ENCODE peak calls at places on chromosome 15, in ten cellular contexts. H is left ventricle myocardium superior; N is Jurkat, Clone E6-1; F is Kasumi-1; W is psoas muscle; J is stimulated activated CD4-positive, alpha-beta T cell treated with anti-CD3 and anti-CD28 coated beads, TNF-alpha, amount 100 ng/mL, for 48 hours; U is nucleus accumbens; M is HEK293T; D is testis; C is stomach. E is an unnamed sample.
A peak's percentile ranks its signal among the peaks of the same experiment; 100 is the strongest.

GRCh38 chr15:70524470-70524869 is 238.9 kb downstream of the UACA start:
- DNase-seq in M (no peak), D (no peak), H (no peak), W (no peak), C (peak; percentile 5), J (no peak), F (no peak), U (no peak), N (no peak), E (no peak)

GRCh38 chr15:65877752-65878151 is 8.5 kb downstream of the RAB11A start:
- DNase-seq in F (no peak), N (no peak), C (no peak), D (no peak), W (no peak), M (no peak), J (no peak), U (no peak), H (no peak), E (no peak)

GRCh38 chr15:35458176-35458856 is 87.6 kb downstream of the DPH6 start:
- DNase-seq in U (no peak), M (no peak), W (no peak), J (no peak), F (no peak), D (no peak), H (no peak), N (no peak), C (no peak), E (no peak)

GRCh38 chr15:101250331-101250730 is 1.5 kb downstream of the CHSY1 start:
- DNase-seq in H (no peak), J (no peak), N (no peak), U (no peak), C (no peak), D (no peak), W (no peak), F (peak; percentile 34), M (no peak), E (no peak)

GRCh38 chr15:55770261-55770660 is 27.3 kb upstream of the PRTG start:
- DNase-seq in C (no peak), N (no peak), W (no peak), F (no peak), M (no peak), D (no peak), H (no peak), J (no peak), U (no peak), E (no peak)

GRCh38 chr15:39947401-39948197 is 13.7 kb downstream of the EIF2AK4 start:
- DNase-seq in D (no peak), M (no peak), F (no peak), C (no peak), W (no peak), J (no peak), U (no peak), N (no peak), H (no peak), E (no peak)

GRCh38 chr15:100338971-100339444 is 2.8 kb downstream of the ADAMTS17 start:
- DNase-seq in M (peak; percentile 66), F (peak; percentile 93), C (peak; percentile 61), N (peak; percentile 87), W (peak; percentile 49), D (peak; percentile 87), H (peak; percentile 53), U (peak; percentile 22), J (peak; percentile 12), E (peak; percentile 85)

GRCh38 chr15:58477228-58477627 is 45.4 kb downstream of the LIPC start:
- DNase-seq in W (no peak), N (no peak), D (no peak), H (no peak), F (peak; percentile 52), M (no peak), J (no peak), C (no peak), U (no peak), E (peak; percentile 81)

GRCh38 chr15:95025924-95026728 is 794.8 kb downstream of the MCTP2 start:
- DNase-seq in W (peak; percentile 18), H (peak; percentile 49), F (peak; percentile 61), U (no peak), N (peak; percentile 16), J (no peak), D (peak; percentile 49), C (peak; percentile 64), M (peak; percentile 45), E (peak; percentile 26)

GRCh38 chr15:69921626-69922624 is 175.8 kb downstream of the TLE3 start:
- DNase-seq in J (no peak), W (no peak), N (no peak), D (no peak), F (no peak), U (no peak), C (no peak), H (no peak), M (no peak), E (no peak)

GRCh38 chr15:87967951-87968350 is 288.6 kb downstream of the NTRK3 start:
- DNase-seq in H (no peak), C (no peak), F (no peak), U (no peak), M (no peak), W (no peak), J (no peak), D (no peak), N (no peak), E (no peak)

GRCh38 chr15:44188810-44189209 is 6.3 kb downstream of the FRMD5 start:
- DNase-seq in H (no peak), W (no peak), J (no peak), U (peak; percentile 66), F (no peak), N (no peak), M (no peak), D (no peak), C (no peak), E (no peak)

GRCh38 chr15:69300129-69300588 is 1.4 kb downstream of the PAQR5 start:
- DNase-seq in N (no peak), D (no peak), U (no peak), F (no peak), J (no peak), W (no peak), H (no peak), C (peak; percentile 69), M (no peak), E (no peak)

GRCh38 chr15:39511000-39511914 is 69.6 kb upstream of the THBS1 start:
- DNase-seq in U (no peak), N (no peak), W (peak; percentile 73), J (no peak), H (peak; percentile 87), D (peak; percentile 26), M (peak; percentile 8), F (no peak), C (no peak), E (no peak)

GRCh38 chr15:56146756-56147155 is 96.9 kb downstream of the RFX7 start:
- DNase-seq in M (no peak), H (no peak), C (no peak), D (no peak), J (no peak), U (no peak), N (no peak), W (no peak), F (no peak), E (no peak)

GRCh38 chr15:95558916-95559315 is 771.6 kb upstream of the NR2F2 start:
- DNase-seq in W (no peak), M (no peak), H (no peak), U (no peak), C (no peak), J (no peak), D (no peak), F (no peak), N (no peak), E (no peak)

GRCh38 chr15:65942436-65942835 is 73.1 kb downstream of the RAB11A start:
- DNase-seq in F (no peak), U (no peak), N (peak; percentile 14), W (no peak), D (no peak), J (no peak), H (no peak), C (no peak), M (no peak), E (peak; percentile 19)

GRCh38 chr15:83999396-84000120 is 236.0 kb upstream of the GOLGA6L4 start:
- DNase-seq in M (no peak), W (no peak), C (no peak), J (no peak), N (no peak), U (no peak), H (no peak), D (no peak), F (no peak), E (no peak)

GRCh38 chr15:71232411-71232810 is 117.1 kb downstream of the THSD4 start:
- DNase-seq in H (no peak), U (no peak), D (no peak), M (no peak), J (no peak), C (no peak), F (no peak), W (no peak), N (no peak), E (no peak)

GRCh38 chr15:93467327-93467726 is 378.3 kb upstream of the RGMA start:
- DNase-seq in F (no peak), C (no peak), M (no peak), J (no peak), H (peak; percentile 83), N (peak; percentile 22), D (no peak), W (peak; percentile 87), U (no peak), E (peak; percentile 62)

GRCh38 chr15:61155741-61156700 is 73.1 kb downstream of the RORA start:
- DNase-seq in N (no peak), C (no peak), U (no peak), F (no peak), M (peak; percentile 8), D (peak; percentile 67), W (peak; percentile 63), J (no peak), H (peak; percentile 61), E (no peak)

GRCh38 chr15:65375871-65376552 is 1.8 kb downstream of the IGDCC3 start:
- DNase-seq in M (no peak), C (no peak), F (no peak), W (no peak), J (no peak), D (no peak), H (no peak), N (no peak), U (no peak), E (no peak)

GRCh38 chr15:74240897-74241614 is 4.9 kb downstream of the CCDC33 start:
- DNase-seq in U (no peak), D (no peak), H (no peak), W (no peak), C (no peak), M (no peak), N (no peak), J (no peak), F (no peak), E (no peak)

GRCh38 chr15:73964736-73965093 is 27.4 kb downstream of the STOML1 start:
- DNase-seq in H (peak; percentile 91), F (peak; percentile 89), U (peak; percentile 57), J (peak; percentile 85), M (peak; percentile 92), N (peak; percentile 90), C (peak; percentile 88), W (peak; percentile 84), D (peak; percentile 92), E (peak; percentile 87)

GRCh38 chr15:39888809-39889208 is 31.3 kb downstream of the GPR176 start:
- DNase-seq in F (no peak), J (no peak), D (no peak), N (no peak), M (no peak), C (no peak), H (no peak), W (no peak), U (no peak), E (no peak)

GRCh38 chr15:75776075-75776443 is 63.4 kb upstream of the CSPG4 start:
- DNase-seq in W (no peak), F (no peak), U (no peak), H (no peak), C (no peak), D (no peak), N (no peak), J (no peak), M (no peak), E (no peak)

GRCh38 chr15:57694264-57694663 is 12.2 kb upstream of the POLR2M start:
- DNase-seq in J (no peak), D (no peak), M (no peak), N (no peak), U (no peak), F (no peak), W (no peak), H (no peak), C (no peak), E (no peak)

GRCh38 chr15:59662260-59662659 is 4.9 kb upstream of the GTF2A2 start:
- DNase-seq in U (no peak), C (no peak), M (no peak), N (no peak), J (no peak), W (no peak), D (no peak), F (no peak), H (no peak), E (no peak)